ENCODE peak calls at places on chromosomes 7 and 10, in six cellular contexts. F is cardiac muscle cell, C is osteoblast, I is testis, N is tibial nerve, A is tibial artery. D is an unnamed sample.

GRCh38 chr7:106731637-106732036 is 70.7 kb upstream of the CCDC71L start:
- DNase-seq in N (no peak), A (no peak), I (no peak), C (no peak), F (peak), D (no peak)

GRCh38 chr10:97759157-97759980 is 12.4 kb downstream of the SFRP5 start:
- DNase-seq in F (peak), A (no peak), N (peak), I (peak), C (peak), D (peak)

GRCh38 chr10:75941181-75941580 is 509.8 kb downstream of the LRMDA start:
- DNase-seq in A (no peak), C (no peak), I (no peak), F (no peak), N (no peak), D (no peak)

GRCh38 chr10:60521974-60522405 is 132.3 kb upstream of the ANK3 start:
- DNase-seq in I (no peak), A (no peak), C (no peak), N (no peak), F (peak), D (no peak)

GRCh38 chr7:1512781-1513656 is 8.8 kb upstream of the INTS1 start:
- DNase-seq in N (peak), F (peak), A (peak), C (peak), I (no peak), D (peak)

GRCh38 chr7:28036748-28037147 is 143.8 kb downstream of the JAZF1 start:
- DNase-seq in N (no peak), F (no peak), A (no peak), I (no peak), C (no peak), D (no peak)

GRCh38 chr7:107002131-107002803 is 42.2 kb upstream of the PRKAR2B start:
- DNase-seq in C (no peak), F (peak), A (no peak), N (no peak), I (no peak), D (no peak)

GRCh38 chr10:2144584-2144983 is 407.3 kb upstream of the ADARB2 start:
- DNase-seq in F (no peak), C (no peak), N (no peak), A (no peak), I (no peak), D (no peak)

GRCh38 chr10:37707829-37708578 is 149.4 kb downstream of the ZNF248 start:
- DNase-seq in C (no peak), N (no peak), F (no peak), I (no peak), A (no peak), D (no peak)

GRCh38 chr10:114668375-114669080 is 10.5 kb upstream of the ABLIM1 start:
- DNase-seq in A (no peak), N (no peak), F (no peak), I (no peak), C (no peak), D (no peak)

GRCh38 chr7:131164025-131164899 is 163.4 kb upstream of the MKLN1 start:
- DNase-seq in C (peak), F (peak), A (no peak), N (no peak), I (no peak), D (no peak)

GRCh38 chr7:148318092-148318756 is 272.3 kb upstream of the C7orf33 start:
- DNase-seq in C (no peak), A (no peak), N (no peak), F (no peak), I (no peak), D (no peak)

GRCh38 chr7:12137283-12137682 is 73.8 kb upstream of the TMEM106B start:
- DNase-seq in F (no peak), N (no peak), C (no peak), I (no peak), A (no peak), D (no peak)

GRCh38 chr7:74019149-74019548 is 8.8 kb upstream of the ELN start:
- DNase-seq in I (no peak), N (no peak), A (no peak), C (no peak), F (no peak), D (no peak)

GRCh38 chr10:69483988-69484387 is 32.7 kb downstream of the TSPAN15 start:
- DNase-seq in C (peak), A (no peak), F (peak), I (no peak), N (no peak), D (no peak)

GRCh38 chr7:157614457-157615020 is 277.7 kb downstream of the DNAJB6 start:
- DNase-seq in A (no peak), N (no peak), F (no peak), I (no peak), C (peak), D (no peak)

GRCh38 chr7:44375236-44375699 is 49.9 kb upstream of the CAMK2B start:
- DNase-seq in C (no peak), I (no peak), F (no peak), A (no peak), N (no peak), D (no peak)

GRCh38 chr10:29174389-29174788 is 114.5 kb upstream of the LYZL1 start:
- DNase-seq in F (no peak), I (peak), A (no peak), C (no peak), N (no peak), D (no peak)

GRCh38 chr10:114593240-114593792 is 64.8 kb downstream of the ABLIM1 start:
- DNase-seq in C (no peak), I (no peak), A (no peak), N (no peak), F (no peak), D (no peak)

GRCh38 chr7:158450476-158451124 is 137.0 kb downstream of the PTPRN2 start:
- DNase-seq in I (no peak), A (peak), N (no peak), C (no peak), F (no peak), D (no peak)

GRCh38 chr7:50342616-50343114 is 38.1 kb downstream of the IKZF1 start:
- DNase-seq in A (no peak), C (no peak), N (no peak), F (peak), I (no peak), D (no peak)
- H3K27ac ChIP-seq in A (no peak), C (no peak), N (no peak), F (no peak), I (no peak), D (no peak)

DNA sequence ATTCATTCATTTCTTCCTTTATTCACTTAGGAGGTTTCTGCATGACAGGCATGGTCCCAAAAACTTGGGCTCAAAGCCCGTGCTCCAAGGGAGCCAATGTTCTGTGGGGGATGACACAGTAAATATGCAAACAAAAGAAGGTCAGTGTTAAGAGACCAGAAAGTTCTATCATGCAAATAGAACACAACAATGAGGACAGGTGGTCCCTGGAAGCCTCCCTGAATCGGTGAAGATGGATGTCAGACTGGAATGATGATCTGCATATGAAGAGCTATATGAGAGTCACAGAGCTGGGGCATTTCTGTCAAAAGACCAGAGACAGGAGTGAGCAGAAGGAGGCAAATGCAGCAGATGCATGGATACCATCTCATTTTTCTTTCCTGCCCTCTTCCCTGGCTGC is 129.0 kb downstream of the ABCA13 start:
- DNase-seq in I (no peak), A (no peak), C (no peak), N (no peak), F (no peak), D (no peak)
- TF ChIP-seq CTCF in I (no peak), A (no peak), C (no peak), N (no peak), F (no peak), D (no peak)

DNA sequence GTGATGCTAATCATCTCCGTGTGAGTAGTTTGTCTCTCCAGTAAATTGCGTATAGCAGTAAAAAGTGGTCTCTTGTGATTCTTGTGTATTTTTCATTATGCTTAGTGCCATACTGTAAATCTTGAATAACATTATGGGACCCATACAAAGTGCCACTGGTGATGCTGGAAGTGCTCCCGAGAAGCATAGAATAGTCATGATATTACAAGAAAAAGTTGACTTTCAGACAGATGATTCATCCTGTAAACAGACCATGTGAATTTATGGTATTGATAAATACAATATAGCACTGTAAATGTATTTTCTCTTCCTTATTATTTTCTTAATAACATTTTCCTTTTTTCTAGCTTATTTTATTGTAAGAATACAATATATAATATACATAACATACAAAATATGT is 74.6 kb upstream of the CDK6 start:
- DNase-seq in A (no peak), C (no peak), F (no peak), I (no peak), N (no peak), D (no peak)
- H3K27ac ChIP-seq in A (no peak), C (no peak), F (no peak), I (no peak), N (no peak), D (no peak)

GRCh38 chr7:95690367-95690947 is 81.9 kb upstream of the DYNC1I1 start:
- DNase-seq in F (peak), N (no peak), C (no peak), A (no peak), I (no peak), D (no peak)

GRCh38 chr7:95686109-95686508 is 86.2 kb upstream of the DYNC1I1 start:
- DNase-seq in F (peak), I (peak), C (no peak), N (peak), A (peak), D (peak)

GRCh38 chr7:95684505-95684904 is 87.8 kb upstream of the DYNC1I1 start:
- DNase-seq in I (no peak), F (no peak), A (no peak), N (no peak), C (no peak), D (no peak)

GRCh38 chr7:95688931-95689453 is 83.4 kb upstream of the DYNC1I1 start:
- DNase-seq in C (no peak), F (no peak), N (no peak), I (no peak), A (no peak), D (no peak)

GRCh38 chr7:95687759-95688343 is 84.5 kb upstream of the DYNC1I1 start:
- DNase-seq in I (peak), N (no peak), F (peak), A (no peak), C (no peak), D (no peak)
- TF ChIP-seq CTCF in I (peak), N (peak), F (peak), A (peak), C (peak), D (peak)

GRCh38 chr10:112754001-112754411 is 196.0 kb upstream of the TCF7L2 start:
- DNase-seq in A (no peak), F (peak), N (no peak), C (no peak), I (no peak), D (no peak)
- H3K27ac ChIP-seq in A (peak), F (no peak), N (no peak), C (peak), I (no peak), D (peak)

GRCh38 chr10:43408331-43408709 is 666 bp downstream of the HNRNPF start:
- DNase-seq in A (no peak), C (no peak), F (no peak), N (no peak), I (no peak), D (no peak)
- TF ChIP-seq CTCF in A (no peak), C (no peak), F (no peak), N (no peak), I (no peak), D (no peak)

GRCh38 chr10:119283818-119284217 is 76.4 kb downstream of the GRK5 start:
- DNase-seq in A (no peak), N (no peak), C (no peak), F (no peak), I (no peak), D (no peak)
- H3K27ac ChIP-seq in A (peak), N (peak), C (no peak), F (no peak), I (no peak), D (no peak)

GRCh38 chr10:88586462-88586861 is at the start of gene LIPJ:
- DNase-seq in C (no peak), F (no peak), N (no peak), I (no peak), A (no peak), D (no peak)

GRCh38 chr10:88582411-88582805 is 710 bp downstream of the RNLS start:
- DNase-seq in F (no peak), A (no peak), C (peak), N (no peak), I (no peak), D (no peak)

GRCh38 chr10:88583584-88583957 is 453 bp upstream of the RNLS start:
- DNase-seq in C (no peak), I (no peak), F (no peak), N (no peak), A (no peak), D (no peak)

GRCh38 chr10:88582806-88583583 is at the start of gene RNLS:
- DNase-seq in A (peak), C (peak), F (peak), I (peak), N (peak), D (peak)
- TF ChIP-seq CTCF in A (peak), C (peak), F (peak), I (peak), N (peak), D (peak)

GRCh38 chr7:5695709-5696345 is 85.6 kb downstream of the RNF216 start:
- DNase-seq in A (peak), C (no peak), I (peak), F (peak), N (peak), D (peak)
- H3K27ac ChIP-seq in A (peak), C (peak), I (peak), F (peak), N (peak), D (peak)

D was measured in uterus.